ENCODE peak calls at places on chromosomes 5 and 9, in ten cellular contexts. One of them, this sample, is unnamed. For H3K36me3, the result is how much of the 10 kb centered on the place peaks cover.

GRCh38 chr9:96450613-96451544 is 910 bp downstream of the HABP4 start:
- DNase-seq in right lobe of liver: peak
- DNase-seq in HCT116: no peak
- DNase-seq in naive thymus-derived CD4-positive, alpha-beta T cell: peak
- DNase-seq in tibial artery: peak
- DNase-seq in Karpas-422: no peak
- DNase-seq in aorta: peak
- DNase-seq in H1: no peak
- DNase-seq in heart right ventricle: peak
- DNase-seq in fibroblast of lung: peak
- DNase-seq in this sample: no peak

GRCh38 chr5:179923422-179923821 is 15.7 kb upstream of the TBC1D9B start:
- DNase-seq in right lobe of liver: no peak
- DNase-seq in HCT116: no peak
- DNase-seq in naive thymus-derived CD4-positive, alpha-beta T cell: no peak
- DNase-seq in tibial artery: no peak
- DNase-seq in Karpas-422: peak
- DNase-seq in aorta: no peak
- DNase-seq in H1: no peak
- DNase-seq in heart right ventricle: no peak
- DNase-seq in fibroblast of lung: no peak
- DNase-seq in this sample: no peak

GRCh38 chr9:130183133-130183762 is 11.0 kb downstream of the NCS1 start:
- DNase-seq in right lobe of liver: no peak
- DNase-seq in HCT116: no peak
- DNase-seq in naive thymus-derived CD4-positive, alpha-beta T cell: no peak
- DNase-seq in tibial artery: no peak
- DNase-seq in Karpas-422: no peak
- DNase-seq in aorta: peak
- DNase-seq in H1: no peak
- DNase-seq in heart right ventricle: no peak
- DNase-seq in fibroblast of lung: peak
- DNase-seq in this sample: no peak

GRCh38 chr5:122775713-122776084 is 819 bp downstream of the SNX2 start:
- DNase-seq in right lobe of liver: no peak
- DNase-seq in HCT116: no peak
- DNase-seq in naive thymus-derived CD4-positive, alpha-beta T cell: no peak
- DNase-seq in tibial artery: no peak
- DNase-seq in Karpas-422: peak
- DNase-seq in aorta: no peak
- DNase-seq in H1: no peak
- DNase-seq in heart right ventricle: no peak
- DNase-seq in fibroblast of lung: peak
- DNase-seq in this sample: no peak

GRCh38 chr9:4386819-4387218 is 87.0 kb upstream of the GLIS3 start:
- DNase-seq in right lobe of liver: no peak
- DNase-seq in HCT116: no peak
- DNase-seq in naive thymus-derived CD4-positive, alpha-beta T cell: no peak
- DNase-seq in tibial artery: no peak
- DNase-seq in Karpas-422: peak
- DNase-seq in aorta: no peak
- DNase-seq in H1: no peak
- DNase-seq in heart right ventricle: no peak
- DNase-seq in fibroblast of lung: no peak
- DNase-seq in this sample: no peak

GRCh38 chr5:179234563-179235135 is 110.6 kb downstream of the ADAMTS2 start:
- DNase-seq in right lobe of liver: peak
- DNase-seq in HCT116: no peak
- DNase-seq in naive thymus-derived CD4-positive, alpha-beta T cell: no peak
- DNase-seq in tibial artery: no peak
- DNase-seq in Karpas-422: no peak
- DNase-seq in aorta: peak
- DNase-seq in H1: no peak
- DNase-seq in heart right ventricle: no peak
- DNase-seq in fibroblast of lung: no peak
- DNase-seq in this sample: peak

GRCh38 chr5:146340260-146341081 is 1.8 kb downstream of the POU4F3 start:
- DNase-seq in right lobe of liver: no peak
- DNase-seq in HCT116: no peak
- DNase-seq in naive thymus-derived CD4-positive, alpha-beta T cell: no peak
- DNase-seq in tibial artery: peak
- DNase-seq in Karpas-422: peak
- DNase-seq in aorta: peak
- DNase-seq in H1: no peak
- DNase-seq in heart right ventricle: peak
- DNase-seq in fibroblast of lung: peak
- DNase-seq in this sample: no peak

GRCh38 chr9:89596937-89597555 is 7.8 kb upstream of the GADD45G start:
- DNase-seq in right lobe of liver: no peak
- DNase-seq in HCT116: no peak
- DNase-seq in naive thymus-derived CD4-positive, alpha-beta T cell: no peak
- DNase-seq in tibial artery: no peak
- DNase-seq in Karpas-422: no peak
- DNase-seq in aorta: no peak
- DNase-seq in H1: no peak
- DNase-seq in heart right ventricle: no peak
- DNase-seq in fibroblast of lung: no peak
- DNase-seq in this sample: no peak

GRCh38 chr5:159536626-159537025 is 206.3 kb upstream of the IL12B start:
- DNase-seq in right lobe of liver: no peak
- DNase-seq in HCT116: no peak
- DNase-seq in naive thymus-derived CD4-positive, alpha-beta T cell: no peak
- DNase-seq in tibial artery: no peak
- DNase-seq in Karpas-422: no peak
- DNase-seq in aorta: no peak
- DNase-seq in H1: no peak
- DNase-seq in heart right ventricle: no peak
- DNase-seq in fibroblast of lung: no peak
- DNase-seq in this sample: no peak

GRCh38 chr9:34896112-34896511 is 62.0 kb upstream of the PHF24 start:
- DNase-seq in right lobe of liver: no peak
- DNase-seq in HCT116: no peak
- DNase-seq in naive thymus-derived CD4-positive, alpha-beta T cell: no peak
- DNase-seq in tibial artery: no peak
- DNase-seq in Karpas-422: no peak
- DNase-seq in aorta: no peak
- DNase-seq in H1: no peak
- DNase-seq in heart right ventricle: no peak
- DNase-seq in fibroblast of lung: no peak
- DNase-seq in this sample: no peak

GRCh38 chr5:27217160-27217956 is 179.0 kb upstream of the CDH9 start:
- DNase-seq in right lobe of liver: no peak
- DNase-seq in HCT116: no peak
- DNase-seq in naive thymus-derived CD4-positive, alpha-beta T cell: no peak
- DNase-seq in tibial artery: no peak
- DNase-seq in Karpas-422: no peak
- DNase-seq in aorta: no peak
- DNase-seq in H1: no peak
- DNase-seq in heart right ventricle: no peak
- DNase-seq in fibroblast of lung: no peak
- DNase-seq in this sample: no peak

GRCh38 chr9:94507531-94508258 is 47.2 kb upstream of the PCAT7 start:
- DNase-seq in right lobe of liver: no peak
- DNase-seq in HCT116: no peak
- DNase-seq in naive thymus-derived CD4-positive, alpha-beta T cell: no peak
- DNase-seq in tibial artery: no peak
- DNase-seq in Karpas-422: peak
- DNase-seq in aorta: no peak
- DNase-seq in H1: no peak
- DNase-seq in heart right ventricle: no peak
- DNase-seq in fibroblast of lung: no peak
- DNase-seq in this sample: no peak

GRCh38 chr9:117414220-117414905 is 494 bp downstream of the ASTN2 start:
- DNase-seq in right lobe of liver: peak
- DNase-seq in HCT116: no peak
- DNase-seq in naive thymus-derived CD4-positive, alpha-beta T cell: no peak
- DNase-seq in tibial artery: no peak
- DNase-seq in Karpas-422: no peak
- DNase-seq in aorta: peak
- DNase-seq in H1: no peak
- DNase-seq in heart right ventricle: peak
- DNase-seq in fibroblast of lung: peak
- DNase-seq in this sample: no peak

GRCh38 chr5:107257885-107258520 is 412.7 kb downstream of the EFNA5 start:
- DNase-seq in right lobe of liver: no peak
- DNase-seq in HCT116: no peak
- DNase-seq in naive thymus-derived CD4-positive, alpha-beta T cell: no peak
- DNase-seq in tibial artery: no peak
- DNase-seq in Karpas-422: no peak
- DNase-seq in aorta: no peak
- DNase-seq in H1: no peak
- DNase-seq in heart right ventricle: no peak
- DNase-seq in fibroblast of lung: peak
- DNase-seq in this sample: no peak

GRCh38 chr5:75052461-75053285 is at the start of gene GCNT4:
- DNase-seq in right lobe of liver: peak
- DNase-seq in HCT116: no peak
- DNase-seq in naive thymus-derived CD4-positive, alpha-beta T cell: peak
- DNase-seq in tibial artery: peak
- DNase-seq in Karpas-422: no peak
- DNase-seq in aorta: peak
- DNase-seq in H1: no peak
- DNase-seq in heart right ventricle: peak
- DNase-seq in fibroblast of lung: peak
- DNase-seq in this sample: peak

DNA sequence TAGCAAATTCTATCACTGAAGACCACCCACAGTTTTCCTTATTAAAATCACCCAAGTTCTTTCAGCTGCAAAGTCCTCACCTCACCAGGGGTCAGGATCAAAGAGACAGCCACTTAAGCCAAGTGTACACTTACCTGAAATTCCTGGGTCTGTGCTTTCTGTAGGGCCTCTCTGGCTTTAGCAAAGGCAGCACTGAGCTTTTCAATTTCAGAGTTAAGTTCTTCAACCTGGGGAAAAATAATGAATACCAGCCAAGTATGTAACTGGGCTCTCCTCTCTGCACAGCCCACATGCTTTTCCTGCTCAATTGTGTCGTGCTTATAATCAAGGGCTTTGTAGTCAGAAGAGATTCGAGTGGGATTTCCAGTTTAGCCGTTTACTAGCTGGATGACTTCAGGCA is 55.1 kb downstream of the CDK5RAP2 start:
- DNase-seq in right lobe of liver: no peak
- DNase-seq in HCT116: no peak
- DNase-seq in naive thymus-derived CD4-positive, alpha-beta T cell: no peak
- DNase-seq in tibial artery: no peak
- DNase-seq in Karpas-422: no peak
- DNase-seq in aorta: no peak
- DNase-seq in H1: no peak
- DNase-seq in heart right ventricle: no peak
- DNase-seq in fibroblast of lung: no peak
- DNase-seq in this sample: no peak
- H3K36me3 ChIP-seq in right lobe of liver: under half
- H3K36me3 ChIP-seq in HCT116: under half
- H3K36me3 ChIP-seq in naive thymus-derived CD4-positive, alpha-beta T cell: half or more
- H3K36me3 ChIP-seq in tibial artery: half or more
- H3K36me3 ChIP-seq in Karpas-422: half or more
- H3K36me3 ChIP-seq in aorta: under half
- H3K36me3 ChIP-seq in H1: under half
- H3K36me3 ChIP-seq in heart right ventricle: half or more
- H3K36me3 ChIP-seq in fibroblast of lung: under half
- H3K36me3 ChIP-seq in this sample: half or more

DNA sequence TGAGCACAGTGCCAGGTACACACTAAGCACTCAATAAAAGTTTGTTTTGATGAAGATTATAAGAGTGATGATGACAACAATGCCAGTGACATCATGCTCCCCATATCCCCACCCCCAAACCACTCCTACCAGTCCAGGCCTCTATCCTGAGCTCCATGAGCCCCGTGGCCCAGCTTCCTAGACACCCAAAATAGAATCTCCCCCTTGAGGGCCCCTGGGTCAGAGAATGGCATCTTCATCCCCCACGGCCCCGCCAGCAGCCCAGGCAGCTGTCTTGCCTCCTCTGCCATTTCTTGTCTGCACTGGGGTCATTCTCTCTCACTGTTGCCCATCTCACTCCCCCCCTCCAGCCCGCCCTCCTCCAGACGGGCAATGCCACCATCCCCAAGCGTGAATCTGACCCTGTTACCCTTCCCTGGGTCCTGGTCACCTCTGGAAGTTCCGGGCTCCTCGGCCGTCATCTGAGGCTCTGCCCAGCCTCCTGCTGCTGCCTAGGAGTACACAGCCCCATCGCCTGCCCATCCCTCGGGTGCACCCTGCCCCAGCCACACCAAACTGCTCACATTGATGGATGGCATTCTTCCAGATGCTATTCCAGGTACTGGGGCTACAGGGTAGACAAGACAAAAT is 76.8 kb upstream of the LMX1B start:
- DNase-seq in right lobe of liver: no peak
- DNase-seq in HCT116: no peak
- DNase-seq in naive thymus-derived CD4-positive, alpha-beta T cell: no peak
- DNase-seq in tibial artery: no peak
- DNase-seq in Karpas-422: no peak
- DNase-seq in aorta: peak
- DNase-seq in H1: no peak
- DNase-seq in heart right ventricle: no peak
- DNase-seq in fibroblast of lung: no peak
- DNase-seq in this sample: peak
- H3K27ac ChIP-seq in right lobe of liver: no peak
- H3K27ac ChIP-seq in HCT116: no peak
- H3K27ac ChIP-seq in naive thymus-derived CD4-positive, alpha-beta T cell: no peak
- H3K27ac ChIP-seq in tibial artery: no peak
- H3K27ac ChIP-seq in Karpas-422: no peak
- H3K27ac ChIP-seq in aorta: no peak
- H3K27ac ChIP-seq in H1: no peak
- H3K27ac ChIP-seq in heart right ventricle: no peak
- H3K27ac ChIP-seq in fibroblast of lung: no peak
- H3K27ac ChIP-seq in this sample: no peak

GRCh38 chr5:134124289-134125194 is 10.1 kb downstream of the TCF7 start:
- DNase-seq in right lobe of liver: no peak
- DNase-seq in HCT116: peak
- DNase-seq in naive thymus-derived CD4-positive, alpha-beta T cell: peak
- DNase-seq in tibial artery: no peak
- DNase-seq in Karpas-422: no peak
- DNase-seq in aorta: no peak
- DNase-seq in H1: no peak
- DNase-seq in heart right ventricle: no peak
- DNase-seq in fibroblast of lung: peak
- DNase-seq in this sample: no peak
- H3K36me3 ChIP-seq in right lobe of liver: under half
- H3K36me3 ChIP-seq in HCT116: under half
- H3K36me3 ChIP-seq in naive thymus-derived CD4-positive, alpha-beta T cell: half or more
- H3K36me3 ChIP-seq in tibial artery: under half
- H3K36me3 ChIP-seq in Karpas-422: under half
- H3K36me3 ChIP-seq in aorta: under half
- H3K36me3 ChIP-seq in H1: under half
- H3K36me3 ChIP-seq in heart right ventricle: under half
- H3K36me3 ChIP-seq in fibroblast of lung: under half
- H3K36me3 ChIP-seq in this sample: under half

DNA sequence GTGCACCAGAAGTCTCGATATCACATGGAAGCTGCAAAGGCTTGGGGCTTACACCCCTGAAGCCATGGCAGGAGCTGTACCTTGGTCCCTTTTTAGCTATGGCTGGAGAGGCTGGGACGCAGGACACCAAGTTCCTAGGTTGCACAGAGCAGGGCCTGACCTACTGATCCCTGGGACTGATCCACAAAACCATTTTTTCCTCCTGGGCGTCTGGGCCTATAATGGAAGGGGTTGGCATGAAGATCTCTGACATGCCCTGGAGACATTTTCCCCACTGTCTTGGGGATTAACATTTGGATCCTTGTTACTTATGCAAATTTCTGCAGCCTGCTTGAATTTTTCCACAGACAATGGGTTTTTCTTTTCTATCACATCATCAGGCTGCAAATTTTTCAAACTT is 286.7 kb upstream of the PTPRD start:
- DNase-seq in right lobe of liver: no peak
- DNase-seq in HCT116: no peak
- DNase-seq in naive thymus-derived CD4-positive, alpha-beta T cell: no peak
- DNase-seq in tibial artery: no peak
- DNase-seq in Karpas-422: no peak
- DNase-seq in aorta: no peak
- DNase-seq in H1: no peak
- DNase-seq in heart right ventricle: no peak
- DNase-seq in fibroblast of lung: no peak
- DNase-seq in this sample: no peak
- H3K27ac ChIP-seq in right lobe of liver: no peak
- H3K27ac ChIP-seq in HCT116: no peak
- H3K27ac ChIP-seq in naive thymus-derived CD4-positive, alpha-beta T cell: no peak
- H3K27ac ChIP-seq in tibial artery: no peak
- H3K27ac ChIP-seq in Karpas-422: no peak
- H3K27ac ChIP-seq in aorta: no peak
- H3K27ac ChIP-seq in H1: no peak
- H3K27ac ChIP-seq in heart right ventricle: no peak
- H3K27ac ChIP-seq in fibroblast of lung: no peak
- H3K27ac ChIP-seq in this sample: no peak